ENCODE peak calls at places on chromosomes 3 and 15, in nine cellular contexts. J is retinal pigment epithelial cell, B is type B pancreatic cell, H is GM23338, T is HFFc6, U is cardiac muscle cell, S is neural crest cell, V is foreskin keratinocyte, P is endothelial cell. X is an unnamed sample.

GRCh38 chr3:189316296-189317019 is 144.7 kb downstream of the TPRG1 start:
- DNase-seq in J (no peak), B (no peak), H (peak; percentile 29), T (no peak), U (no peak), S (no peak), V (no peak), P (no peak), X (no peak)

GRCh38 chr15:88572030-88572333 is 25.5 kb upstream of the DET1 start:
- DNase-seq in J (no peak), B (no peak), H (no peak), T (no peak), U (no peak), S (no peak), V (no peak), P (no peak), X (no peak)

GRCh38 chr3:2741520-2741919 is 368.7 kb downstream of the IL5RA start:
- DNase-seq in J (no peak), B (no peak), H (no peak), T (no peak), U (no peak), S (no peak), V (no peak), P (no peak), X (no peak)

GRCh38 chr3:44761347-44762169 is at the start of the genes KIAA1143 and KIF15:
- DNase-seq in J (peak; percentile 82), B (peak; percentile 96), H (peak; percentile 98), T (peak; percentile 91), U (peak; percentile 97), S (peak; percentile 93), V (peak; percentile 68), P (peak; percentile 94), X (peak; percentile 93)

GRCh38 chr3:178435575-178435974 is 100.7 kb upstream of the KCNMB2 start:
- DNase-seq in J (no peak), B (no peak), H (no peak), T (no peak), U (no peak), S (no peak), V (peak; percentile 23), P (no peak), X (no peak)

GRCh38 chr3:78919021-78919755 is 848.6 kb downstream of the ROBO1 start:
- DNase-seq in J (no peak), B (no peak), H (no peak), T (peak; percentile 80), U (peak; percentile 82), S (no peak), V (peak; percentile 85), P (no peak), X (peak; percentile 88)

GRCh38 chr15:23687143-23687470 is at the start of gene NDN:
- DNase-seq in J (no peak), B (peak; percentile 77), H (peak; percentile 73), T (no peak), U (peak; percentile 68), S (peak; percentile 50), V (no peak), P (peak; percentile 68), X (peak; percentile 64)

GRCh38 chr3:134992586-134992985 is 197.5 kb downstream of the EPHB1 start:
- DNase-seq in J (no peak), B (no peak), H (no peak), T (no peak), U (no peak), S (no peak), V (no peak), P (no peak), X (no peak)

GRCh38 chr15:81410318-81410753 is 36.3 kb upstream of the TMC3 start:
- DNase-seq in J (peak; percentile 17), B (no peak), H (peak; percentile 90), T (peak; percentile 67), U (peak; percentile 91), S (peak; percentile 33), V (peak; percentile 55), P (peak; percentile 60), X (peak; percentile 85)

GRCh38 chr3:63791974-63792373 is 27.1 kb upstream of the C3orf49 start:
- DNase-seq in J (peak; percentile 22), B (no peak), H (no peak), T (peak; percentile 65), U (peak; percentile 69), S (no peak), V (peak; percentile 24), P (no peak), X (peak; percentile 89)
- TF ChIP-seq CTCF in J (peak; percentile 59), B (peak; percentile 65), H (peak; percentile 59), T (peak; percentile 78), U (peak; percentile 39), S (peak; percentile 60), V (peak; percentile 80), P (no peak), X (peak; percentile 67)

DNA sequence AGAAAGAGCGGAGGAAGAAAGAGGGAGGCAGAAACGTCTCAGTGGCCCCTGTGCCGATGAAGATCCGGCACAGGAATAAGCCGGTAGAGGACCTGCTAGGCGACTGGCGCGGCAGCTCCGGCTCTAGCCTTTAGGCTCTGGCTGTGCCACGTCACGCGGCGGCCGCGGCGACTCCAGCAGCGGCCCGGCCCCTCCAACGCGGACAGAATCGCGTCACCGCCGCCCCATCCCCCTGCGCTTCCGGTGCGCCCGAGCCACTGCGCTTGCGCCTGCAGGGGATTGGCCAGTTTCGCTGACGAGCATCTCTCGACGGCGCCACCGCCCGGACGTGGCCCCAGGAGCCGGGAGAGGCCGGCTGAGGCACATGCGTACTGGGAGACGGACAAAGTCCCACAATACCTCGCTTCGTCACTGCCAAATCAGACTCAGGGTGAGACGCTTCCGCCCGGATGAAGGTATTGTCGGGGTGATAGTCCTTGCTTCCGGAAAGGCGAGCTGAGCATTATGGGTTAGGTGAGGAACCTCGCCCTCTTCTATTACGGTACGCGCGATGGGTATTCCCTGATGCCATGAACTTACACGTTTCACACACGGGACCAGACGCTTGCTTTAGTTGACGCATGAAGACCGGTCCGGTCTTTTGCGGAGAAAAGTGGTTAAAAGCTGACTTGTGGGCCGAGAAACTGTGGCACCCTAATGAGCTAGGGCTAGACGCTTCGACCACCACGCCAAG is at the start of gene ARF4:
- DNase-seq in J (peak; percentile 98), B (peak; percentile 100), H (peak; percentile 98), T (peak; percentile 100), U (peak; percentile 100), S (peak; percentile 98), V (peak; percentile 99), P (peak; percentile 100), X (peak; percentile 99)
- TF ChIP-seq CTCF in J (peak; percentile 18), B (no peak), H (peak; percentile 34), T (peak; percentile 53), U (peak; percentile 31), S (no peak), V (peak; percentile 65), P (no peak), X (peak; percentile 29)

GRCh38 chr15:63440265-63440648 is 58.6 kb upstream of the CA12 start:
- DNase-seq in J (no peak), B (no peak), H (no peak), T (no peak), U (no peak), S (no peak), V (no peak), P (no peak), X (no peak)

GRCh38 chr15:63435416-63435815 is 53.8 kb upstream of the CA12 start:
- DNase-seq in J (no peak), B (no peak), H (no peak), T (no peak), U (no peak), S (no peak), V (no peak), P (no peak), X (no peak)

GRCh38 chr15:63439536-63440264 is 58.1 kb upstream of the CA12 start:
- DNase-seq in J (no peak), B (no peak), H (no peak), T (peak; percentile 31), U (no peak), S (no peak), V (no peak), P (no peak), X (peak; percentile 10)

GRCh38 chr15:63434567-63435219 is 53.0 kb upstream of the CA12 start:
- DNase-seq in J (no peak), B (no peak), H (no peak), T (no peak), U (no peak), S (no peak), V (no peak), P (no peak), X (no peak)

DNA sequence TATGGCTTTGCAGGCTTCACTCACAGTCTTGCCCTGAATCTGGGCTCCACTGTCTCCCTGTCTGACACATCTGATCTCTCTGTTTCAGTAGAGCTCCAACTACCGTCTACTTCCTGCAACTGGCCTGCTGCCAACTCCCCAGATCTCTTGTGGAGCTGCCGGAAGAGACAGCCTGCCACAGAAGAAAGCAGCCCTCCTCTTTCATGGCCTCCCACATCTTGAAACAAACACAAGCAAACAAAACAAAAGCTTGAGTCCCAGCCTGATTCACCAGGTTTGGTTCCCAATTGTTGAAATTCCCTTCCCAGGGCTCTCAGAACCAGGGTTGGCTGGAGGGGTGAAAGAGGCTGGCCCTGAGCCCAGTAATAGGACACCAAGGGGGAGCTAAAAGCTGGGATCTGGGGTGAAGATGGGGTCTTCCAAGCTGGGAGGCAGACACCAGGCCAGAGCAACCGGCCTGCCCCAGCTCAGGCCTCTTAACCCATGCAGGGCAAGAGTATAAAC is 55.3 kb upstream of the CA12 start:
- DNase-seq in J (peak; percentile 38), B (no peak), H (peak; percentile 56), T (peak; percentile 83), U (peak; percentile 89), S (peak; percentile 25), V (peak; percentile 22), P (no peak), X (peak; percentile 79)
- TF ChIP-seq CTCF in J (no peak), B (peak; percentile 25), H (peak; percentile 0), T (peak; percentile 19), U (no peak), S (no peak), V (peak; percentile 21), P (no peak), X (peak; percentile 18)

DNA sequence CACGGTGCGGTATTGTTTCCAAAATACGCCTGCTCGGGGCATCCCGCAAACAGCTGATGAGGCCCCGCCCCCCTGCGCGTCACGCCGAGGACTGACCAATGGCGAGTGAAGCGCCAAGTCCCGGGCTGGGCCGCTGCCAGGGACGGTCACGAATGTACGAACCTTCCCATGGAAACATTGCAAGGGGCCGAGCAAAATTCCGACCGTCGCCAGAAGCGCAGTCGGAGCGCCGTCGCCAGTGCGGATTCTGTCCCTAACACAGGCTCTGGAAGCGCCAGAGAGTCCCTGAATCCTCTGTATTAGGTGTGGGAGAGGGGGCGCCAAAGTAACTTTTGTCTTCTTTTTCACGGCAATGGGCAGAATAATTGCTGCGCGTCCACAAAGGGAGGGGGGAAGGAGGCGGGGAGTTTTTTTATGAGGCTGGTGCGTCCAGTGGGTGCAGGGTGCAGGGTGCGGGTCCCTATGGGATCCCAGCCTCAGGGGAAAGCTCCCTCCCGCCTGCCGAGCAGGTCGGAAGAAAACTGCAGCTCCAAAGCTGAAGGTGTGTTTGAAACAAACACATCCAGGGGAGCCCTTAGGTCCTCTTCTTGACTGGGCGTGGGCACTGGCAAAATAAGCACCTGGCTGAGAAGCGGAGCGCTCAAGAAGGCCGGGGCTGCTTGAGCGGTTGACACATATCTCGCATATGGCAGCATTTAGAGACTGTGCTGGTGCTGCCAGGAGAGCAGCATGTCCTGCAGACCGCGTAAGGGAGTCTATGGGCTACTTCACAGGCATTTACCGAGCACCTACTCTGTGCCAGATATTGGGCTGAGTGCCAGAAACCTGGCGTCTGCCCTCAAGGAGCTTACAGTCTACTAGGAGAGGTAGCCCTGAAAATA is at the start of gene BMF:
- DNase-seq in J (peak; percentile 99), B (peak; percentile 100), H (peak; percentile 100), T (peak; percentile 99), U (peak; percentile 100), S (peak; percentile 98), V (peak; percentile 91), P (peak; percentile 98), X (peak; percentile 99)
- TF ChIP-seq CTCF in J (peak; percentile 52), B (peak; percentile 58), H (peak; percentile 60), T (peak; percentile 62), U (peak; percentile 34), S (peak; percentile 53), V (peak; percentile 58), P (no peak), X (peak; percentile 36)